ENCODE peak calls at places on chromosomes 12 and 14, in four cellular contexts. One of them, this sample, is unnamed.

GRCh38 chr12:67666605-67667004 is 18.1 kb downstream of the DYRK2 start:
- DNase-seq in T-helper 9 cell: no peak
- DNase-seq in OCI-M1: peak; percentile 14
- DNase-seq in left colon: no peak
- DNase-seq in this sample: no peak

GRCh38 chr14:20454359-20454644 is 310 bp downstream of the OSGEP start:
- DNase-seq in T-helper 9 cell: peak; percentile 81
- DNase-seq in OCI-M1: no peak
- DNase-seq in left colon: peak; percentile 90
- DNase-seq in this sample: peak; percentile 86

GRCh38 chr14:102731101-102731870 is 46.0 kb upstream of the TRAF3 start:
- DNase-seq in T-helper 9 cell: no peak
- DNase-seq in OCI-M1: no peak
- DNase-seq in left colon: no peak
- DNase-seq in this sample: no peak

GRCh38 chr12:6200266-6201198 is at the start of gene CD9:
- DNase-seq in T-helper 9 cell: no peak
- DNase-seq in OCI-M1: no peak
- DNase-seq in left colon: peak; percentile 84
- DNase-seq in this sample: peak; percentile 12

GRCh38 chr12:125314051-125314882 is 249.0 kb downstream of the AACS start:
- DNase-seq in T-helper 9 cell: no peak
- DNase-seq in OCI-M1: no peak
- DNase-seq in left colon: no peak
- DNase-seq in this sample: no peak

GRCh38 chr12:53751336-53752191 is at the start of gene CISTR:
- DNase-seq in T-helper 9 cell: peak; percentile 22
- DNase-seq in OCI-M1: no peak
- DNase-seq in left colon: no peak
- DNase-seq in this sample: no peak

GRCh38 chr12:55679691-55680090 is 28.0 kb downstream of the ITGA7 start:
- DNase-seq in T-helper 9 cell: no peak
- DNase-seq in OCI-M1: no peak
- DNase-seq in left colon: no peak
- DNase-seq in this sample: no peak

GRCh38 chr12:56994231-56994746 is 12.1 kb downstream of the ZBTB39 start:
- DNase-seq in T-helper 9 cell: no peak
- DNase-seq in OCI-M1: no peak
- DNase-seq in left colon: no peak
- DNase-seq in this sample: no peak

GRCh38 chr12:123363743-123364531 is 710 bp downstream of the SBNO1 start:
- DNase-seq in T-helper 9 cell: peak; percentile 10
- DNase-seq in OCI-M1: peak; percentile 67
- DNase-seq in left colon: no peak
- DNase-seq in this sample: no peak

GRCh38 chr12:103729499-103729898 is 111.5 kb downstream of the NT5DC3 start:
- DNase-seq in T-helper 9 cell: no peak
- DNase-seq in OCI-M1: no peak
- DNase-seq in left colon: no peak
- DNase-seq in this sample: no peak